ENCODE peak calls at places on chromosomes 11 and 22, in seven cellular contexts. One of them, this sample, is unnamed.

GRCh38 chr11:126165366-126166156 is 45.9 kb downstream of the RPUSD4 start:
- DNase-seq in neural progenitor cell: no peak
- DNase-seq in stomach: no peak
- DNase-seq in mammary epithelial cell: no peak
- DNase-seq in A673: no peak
- DNase-seq in uterus: peak; percentile 92
- DNase-seq in upper lobe of right lung: no peak
- DNase-seq in this sample: no peak

GRCh38 chr11:62875698-62876483 is 4.8 kb upstream of the SLC3A2 start:
- DNase-seq in neural progenitor cell: no peak
- DNase-seq in stomach: peak; percentile 63
- DNase-seq in mammary epithelial cell: no peak
- DNase-seq in A673: no peak
- DNase-seq in uterus: no peak
- DNase-seq in upper lobe of right lung: no peak
- DNase-seq in this sample: no peak

GRCh38 chr22:29313126-29314071 is 2.1 kb downstream of the RASL10A start:
- DNase-seq in neural progenitor cell: peak; percentile 68
- DNase-seq in stomach: no peak
- DNase-seq in mammary epithelial cell: no peak
- DNase-seq in A673: no peak
- DNase-seq in uterus: no peak
- DNase-seq in upper lobe of right lung: peak; percentile 67
- DNase-seq in this sample: no peak

GRCh38 chr11:60124802-60125432 is 36.5 kb downstream of the MS4A2 start:
- DNase-seq in neural progenitor cell: no peak
- DNase-seq in stomach: no peak
- DNase-seq in mammary epithelial cell: no peak
- DNase-seq in A673: no peak
- DNase-seq in uterus: no peak
- DNase-seq in upper lobe of right lung: no peak
- DNase-seq in this sample: no peak

GRCh38 chr11:70423523-70424505 is 25.5 kb downstream of the CTTN start:
- DNase-seq in neural progenitor cell: peak; percentile 23
- DNase-seq in stomach: no peak
- DNase-seq in mammary epithelial cell: peak; percentile 67
- DNase-seq in A673: no peak
- DNase-seq in uterus: no peak
- DNase-seq in upper lobe of right lung: no peak
- DNase-seq in this sample: no peak

GRCh38 chr11:23767576-23767975 is 729.3 kb upstream of the LUZP2 start:
- DNase-seq in neural progenitor cell: no peak
- DNase-seq in stomach: no peak
- DNase-seq in mammary epithelial cell: no peak
- DNase-seq in A673: no peak
- DNase-seq in uterus: no peak
- DNase-seq in upper lobe of right lung: no peak
- DNase-seq in this sample: no peak

GRCh38 chr11:46357483-46357936 is 10.2 kb downstream of the DGKZ start:
- DNase-seq in neural progenitor cell: no peak
- DNase-seq in stomach: peak; percentile 86
- DNase-seq in mammary epithelial cell: peak; percentile 94
- DNase-seq in A673: no peak
- DNase-seq in uterus: no peak
- DNase-seq in upper lobe of right lung: no peak
- DNase-seq in this sample: peak; percentile 80

GRCh38 chr11:32864555-32864954 is 28.1 kb upstream of the QSER1 start:
- DNase-seq in neural progenitor cell: no peak
- DNase-seq in stomach: no peak
- DNase-seq in mammary epithelial cell: no peak
- DNase-seq in A673: no peak
- DNase-seq in uterus: no peak
- DNase-seq in upper lobe of right lung: no peak
- DNase-seq in this sample: no peak

GRCh38 chr22:36862251-36863242 is 1.7 kb downstream of the NCF4 start:
- DNase-seq in neural progenitor cell: no peak
- DNase-seq in stomach: peak; percentile 31
- DNase-seq in mammary epithelial cell: no peak
- DNase-seq in A673: no peak
- DNase-seq in uterus: no peak
- DNase-seq in upper lobe of right lung: peak; percentile 64
- DNase-seq in this sample: no peak

GRCh38 chr11:3375552-3375951 is 3.4 kb downstream of the ZNF195 start:
- DNase-seq in neural progenitor cell: no peak
- DNase-seq in stomach: no peak
- DNase-seq in mammary epithelial cell: peak; percentile 32
- DNase-seq in A673: no peak
- DNase-seq in uterus: no peak
- DNase-seq in upper lobe of right lung: no peak
- DNase-seq in this sample: no peak

GRCh38 chr11:128503231-128503991 is 83.9 kb downstream of the ETS1 start:
- DNase-seq in neural progenitor cell: no peak
- DNase-seq in stomach: no peak
- DNase-seq in mammary epithelial cell: peak; percentile 92
- DNase-seq in A673: peak; percentile 32
- DNase-seq in uterus: no peak
- DNase-seq in upper lobe of right lung: no peak
- DNase-seq in this sample: no peak

GRCh38 chr22:48943567-48944432 is 883.9 kb downstream of the BRD1 start:
- DNase-seq in neural progenitor cell: peak; percentile 68
- DNase-seq in stomach: peak; percentile 24
- DNase-seq in mammary epithelial cell: no peak
- DNase-seq in A673: peak; percentile 64
- DNase-seq in uterus: no peak
- DNase-seq in upper lobe of right lung: peak; percentile 60
- DNase-seq in this sample: no peak

GRCh38 chr11:19906126-19906525 is 193.5 kb downstream of the NAV2 start:
- DNase-seq in neural progenitor cell: no peak
- DNase-seq in stomach: no peak
- DNase-seq in mammary epithelial cell: no peak
- DNase-seq in A673: no peak
- DNase-seq in uterus: no peak
- DNase-seq in upper lobe of right lung: no peak
- DNase-seq in this sample: no peak

GRCh38 chr11:11979487-11980117 is 28.8 kb downstream of the DKK3 start:
- DNase-seq in neural progenitor cell: no peak
- DNase-seq in stomach: peak; percentile 60
- DNase-seq in mammary epithelial cell: no peak
- DNase-seq in A673: peak; percentile 22
- DNase-seq in uterus: peak; percentile 52
- DNase-seq in upper lobe of right lung: peak; percentile 61
- DNase-seq in this sample: no peak

GRCh38 chr11:113994077-113994954 is 19.4 kb downstream of the HTR3A start:
- DNase-seq in neural progenitor cell: peak; percentile 76
- DNase-seq in stomach: peak; percentile 36
- DNase-seq in mammary epithelial cell: no peak
- DNase-seq in A673: peak; percentile 45
- DNase-seq in uterus: no peak
- DNase-seq in upper lobe of right lung: no peak
- DNase-seq in this sample: no peak

GRCh38 chr11:63999349-64000025 is 13.2 kb downstream of the OTUB1 start:
- DNase-seq in neural progenitor cell: peak; percentile 87
- DNase-seq in stomach: peak; percentile 85
- DNase-seq in mammary epithelial cell: peak; percentile 89
- DNase-seq in A673: peak; percentile 96
- DNase-seq in uterus: peak; percentile 56
- DNase-seq in upper lobe of right lung: no peak
- DNase-seq in this sample: peak; percentile 95

GRCh38 chr11:116702772-116703360 is 69.9 kb downstream of the BUD13 start:
- DNase-seq in neural progenitor cell: no peak
- DNase-seq in stomach: no peak
- DNase-seq in mammary epithelial cell: no peak
- DNase-seq in A673: no peak
- DNase-seq in uterus: no peak
- DNase-seq in upper lobe of right lung: no peak
- DNase-seq in this sample: no peak

GRCh38 chr11:74720596-74721478 is 10.4 kb downstream of the CHRDL2 start:
- DNase-seq in neural progenitor cell: no peak
- DNase-seq in stomach: peak; percentile 67
- DNase-seq in mammary epithelial cell: no peak
- DNase-seq in A673: no peak
- DNase-seq in uterus: peak; percentile 83
- DNase-seq in upper lobe of right lung: peak; percentile 76
- DNase-seq in this sample: no peak

GRCh38 chr11:126362879-126363655 is 7.6 kb downstream of the ST3GAL4 start:
- DNase-seq in neural progenitor cell: no peak
- DNase-seq in stomach: no peak
- DNase-seq in mammary epithelial cell: no peak
- DNase-seq in A673: no peak
- DNase-seq in uterus: no peak
- DNase-seq in upper lobe of right lung: peak; percentile 45
- DNase-seq in this sample: no peak

GRCh38 chr11:23846902-23847422 is 649.9 kb upstream of the LUZP2 start:
- DNase-seq in neural progenitor cell: peak; percentile 35
- DNase-seq in stomach: no peak
- DNase-seq in mammary epithelial cell: no peak
- DNase-seq in A673: no peak
- DNase-seq in uterus: no peak
- DNase-seq in upper lobe of right lung: no peak
- DNase-seq in this sample: no peak

GRCh38 chr11:126185200-126186030 is 26.0 kb downstream of the RPUSD4 start:
- DNase-seq in neural progenitor cell: no peak
- DNase-seq in stomach: no peak
- DNase-seq in mammary epithelial cell: no peak
- DNase-seq in A673: no peak
- DNase-seq in uterus: no peak
- DNase-seq in upper lobe of right lung: no peak
- DNase-seq in this sample: no peak

GRCh38 chr22:31951201-31952093 is 7.1 kb downstream of the YWHAH start:
- DNase-seq in neural progenitor cell: no peak
- DNase-seq in stomach: no peak
- DNase-seq in mammary epithelial cell: no peak
- DNase-seq in A673: no peak
- DNase-seq in uterus: no peak
- DNase-seq in upper lobe of right lung: peak; percentile 21
- DNase-seq in this sample: no peak
- H3K4me1 ChIP-seq in neural progenitor cell: peaks cover 8% of the 10 kb centered on the region
- H3K4me1 ChIP-seq in stomach: peaks cover 48% of the 10 kb centered on the region
- H3K4me1 ChIP-seq in mammary epithelial cell: peaks cover 43% of the 10 kb centered on the region
- H3K4me1 ChIP-seq in A673: peaks cover 28% of the 10 kb centered on the region
- H3K4me1 ChIP-seq in uterus: peaks cover 14% of the 10 kb centered on the region
- H3K4me1 ChIP-seq in upper lobe of right lung: peaks cover 60% of the 10 kb centered on the region
- H3K4me1 ChIP-seq in this sample: no peaks in the 10 kb centered on the region

DNA sequence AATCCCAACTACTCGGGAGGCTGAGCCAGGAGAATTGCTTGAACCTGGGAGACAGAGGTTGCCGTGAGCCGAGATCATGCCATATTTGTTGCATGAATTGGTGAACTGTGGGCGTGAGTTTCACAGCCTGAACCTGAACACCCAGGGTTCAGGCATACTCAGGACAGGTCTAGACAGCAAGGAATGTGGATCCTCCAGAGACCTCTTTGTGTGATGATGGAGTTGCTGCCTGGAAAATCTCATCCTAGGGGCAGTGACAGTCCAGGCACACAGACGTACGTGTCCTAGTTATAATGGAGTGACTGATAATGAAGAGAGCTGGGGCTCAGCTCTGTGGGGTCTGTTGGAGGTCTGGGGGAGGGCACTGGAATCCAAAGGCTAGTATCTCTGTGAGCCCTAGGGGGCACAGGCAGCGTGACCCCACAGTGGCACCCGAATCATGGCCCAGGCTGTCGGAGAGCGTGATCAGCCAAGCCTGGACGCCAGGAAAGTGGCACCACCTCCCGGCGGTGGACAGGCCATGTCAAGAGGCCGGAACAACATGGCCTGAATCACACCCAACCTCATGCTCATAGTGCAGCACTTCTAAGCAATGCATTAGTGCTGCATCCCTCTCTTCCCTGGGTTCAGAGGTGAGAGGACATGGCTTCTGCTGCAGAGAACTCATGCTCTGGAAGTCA is 31.7 kb downstream of the RIBC2 start:
- DNase-seq in neural progenitor cell: no peak
- DNase-seq in stomach: no peak
- DNase-seq in mammary epithelial cell: no peak
- DNase-seq in A673: no peak
- DNase-seq in uterus: no peak
- DNase-seq in upper lobe of right lung: no peak
- DNase-seq in this sample: no peak
- H3K4me3 ChIP-seq in neural progenitor cell: no peak overlapping the region
- H3K4me3 ChIP-seq in stomach: no peak overlapping the region
- H3K4me3 ChIP-seq in mammary epithelial cell: no peak overlapping the region
- H3K4me3 ChIP-seq in A673: no peak overlapping the region
- H3K4me3 ChIP-seq in uterus: no peak overlapping the region
- H3K4me3 ChIP-seq in upper lobe of right lung: no peak overlapping the region
- H3K4me3 ChIP-seq in this sample: no peak overlapping the region

DNA sequence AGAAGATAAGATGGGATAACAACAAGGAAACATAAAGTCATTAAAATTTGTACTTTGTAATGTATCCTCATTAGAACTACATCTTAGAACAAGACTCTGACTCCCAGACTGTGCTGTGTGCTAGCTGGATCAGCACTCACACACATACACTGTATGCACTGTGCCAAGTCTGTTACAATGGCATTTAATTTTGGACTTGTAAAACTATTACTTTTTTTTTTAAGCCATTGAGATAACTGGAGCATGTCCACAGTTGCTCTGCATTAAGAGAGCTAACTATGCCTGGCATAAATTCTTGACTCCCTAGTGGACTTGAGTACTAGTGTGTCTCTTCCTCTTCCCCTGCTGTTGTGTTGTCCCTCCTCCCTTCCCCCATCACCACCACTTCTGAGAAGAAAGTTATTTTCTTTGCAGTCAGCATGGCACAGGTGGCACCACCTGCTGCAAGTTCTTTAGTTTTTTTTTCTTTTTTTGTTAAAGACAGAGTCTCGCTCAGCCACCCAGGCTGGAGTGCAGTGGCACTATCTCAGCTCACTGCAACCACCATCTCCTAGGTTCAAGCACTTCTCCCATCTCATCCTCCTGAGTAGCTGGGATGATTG is 268.6 kb downstream of the TMEM135 start:
- DNase-seq in neural progenitor cell: no peak
- DNase-seq in stomach: no peak
- DNase-seq in mammary epithelial cell: no peak
- DNase-seq in A673: no peak
- DNase-seq in uterus: no peak
- DNase-seq in upper lobe of right lung: no peak
- DNase-seq in this sample: no peak
- H3K27ac ChIP-seq in neural progenitor cell: no peak overlapping the region
- H3K27ac ChIP-seq in stomach: no peak overlapping the region
- H3K27ac ChIP-seq in mammary epithelial cell: no peak overlapping the region
- H3K27ac ChIP-seq in A673: no peak overlapping the region
- H3K27ac ChIP-seq in uterus: no peak overlapping the region
- H3K27ac ChIP-seq in upper lobe of right lung: no peak overlapping the region
- H3K27ac ChIP-seq in this sample: no peak overlapping the region

DNA sequence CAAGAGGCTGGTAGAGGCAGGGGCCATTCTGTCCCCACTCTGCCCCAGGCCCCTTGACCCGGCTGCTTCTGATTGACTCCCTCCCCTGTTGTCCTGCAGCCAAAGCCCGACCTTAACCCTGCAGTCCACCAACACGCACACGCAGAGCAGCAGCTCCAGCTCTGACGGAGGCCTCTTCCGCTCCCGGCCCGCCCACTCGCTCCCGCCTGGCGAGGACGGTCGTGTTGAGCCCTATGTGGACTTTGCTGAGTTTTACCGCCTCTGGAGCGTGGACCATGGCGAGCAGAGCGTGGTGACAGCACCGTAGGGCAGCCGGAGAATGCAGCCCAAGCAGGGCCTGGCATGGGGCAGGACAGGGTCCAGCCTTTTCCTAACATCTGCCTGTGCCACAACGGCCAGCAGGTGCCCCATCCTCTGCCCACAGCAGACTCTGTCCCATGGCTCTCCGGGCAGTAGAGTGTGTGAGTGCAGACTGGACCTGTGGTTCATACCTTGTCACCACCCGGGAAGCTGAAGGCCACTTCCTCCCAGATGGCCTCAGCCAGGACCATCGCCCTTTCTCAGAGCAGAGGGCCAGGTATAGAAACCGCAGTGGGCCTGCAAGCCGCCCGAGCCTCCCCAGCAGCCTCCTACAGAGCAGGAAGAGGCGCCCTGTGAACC is 26.8 kb upstream of the MGAT3 start:
- DNase-seq in neural progenitor cell: no peak
- DNase-seq in stomach: no peak
- DNase-seq in mammary epithelial cell: no peak
- DNase-seq in A673: no peak
- DNase-seq in uterus: no peak
- DNase-seq in upper lobe of right lung: no peak
- DNase-seq in this sample: no peak
- H3K4me1 ChIP-seq in neural progenitor cell: peaks cover 16% of the 10 kb centered on the region
- H3K4me1 ChIP-seq in stomach: no peaks in the 10 kb centered on the region
- H3K4me1 ChIP-seq in mammary epithelial cell: peaks cover 11% of the 10 kb centered on the region
- H3K4me1 ChIP-seq in A673: peaks cover 22% of the 10 kb centered on the region
- H3K4me1 ChIP-seq in uterus: no peaks in the 10 kb centered on the region
- H3K4me1 ChIP-seq in upper lobe of right lung: peaks cover 12% of the 10 kb centered on the region
- H3K4me1 ChIP-seq in this sample: no peaks in the 10 kb centered on the region